ENCODE peak calls at places on chromosome 1, in four cellular contexts. One of them, this sample, is unnamed.

GRCh38 chr1:53982034-53982761 is 35.8 kb downstream of the LDLRAD1 start:
- DNase-seq in HL-60: peak
- DNase-seq in K562: no peak
- DNase-seq in GM12878: no peak
- DNase-seq in this sample: no peak

GRCh38 chr1:60861949-60862346 is 220.4 kb upstream of the NFIA start:
- DNase-seq in HL-60: no peak
- DNase-seq in K562: no peak
- DNase-seq in GM12878: no peak
- DNase-seq in this sample: no peak

GRCh38 chr1:230308039-230308438 is 118.1 kb downstream of the PGBD5 start:
- DNase-seq in HL-60: no peak
- DNase-seq in K562: no peak
- DNase-seq in GM12878: no peak
- DNase-seq in this sample: no peak

GRCh38 chr1:204169871-204170270 is 3.7 kb upstream of the REN start:
- DNase-seq in HL-60: no peak
- DNase-seq in K562: no peak
- DNase-seq in GM12878: no peak
- DNase-seq in this sample: no peak

GRCh38 chr1:200483491-200484143 is 73.8 kb upstream of the ZNF281 start:
- DNase-seq in HL-60: no peak
- DNase-seq in K562: peak
- DNase-seq in GM12878: peak
- DNase-seq in this sample: peak

GRCh38 chr1:83102630-83103071 is 896.3 kb downstream of the TTLL7 start:
- DNase-seq in HL-60: no peak
- DNase-seq in K562: no peak
- DNase-seq in GM12878: no peak
- DNase-seq in this sample: no peak

GRCh38 chr1:61389926-61390845 is 307.8 kb downstream of the NFIA start:
- DNase-seq in HL-60: no peak
- DNase-seq in K562: no peak
- DNase-seq in GM12878: no peak
- DNase-seq in this sample: no peak

GRCh38 chr1:23559985-23560755 is 869 bp upstream of the ID3 start:
- DNase-seq in HL-60: peak
- DNase-seq in K562: no peak
- DNase-seq in GM12878: no peak
- DNase-seq in this sample: no peak

GRCh38 chr1:90335566-90335965 is 340.7 kb downstream of the ZNF326 start:
- DNase-seq in HL-60: no peak
- DNase-seq in K562: no peak
- DNase-seq in GM12878: no peak
- DNase-seq in this sample: no peak

GRCh38 chr1:10777749-10778574 is 18.5 kb downstream of the CASZ1 start:
- DNase-seq in HL-60: no peak
- DNase-seq in K562: no peak
- DNase-seq in GM12878: no peak
- DNase-seq in this sample: no peak

GRCh38 chr1:152486400-152487006 is 24.1 kb upstream of the LCE5A start:
- DNase-seq in HL-60: no peak
- DNase-seq in K562: peak
- DNase-seq in GM12878: no peak
- DNase-seq in this sample: no peak

GRCh38 chr1:18974005-18974404 is 17.5 kb upstream of the IFFO2 start:
- DNase-seq in HL-60: no peak
- DNase-seq in K562: no peak
- DNase-seq in GM12878: no peak
- DNase-seq in this sample: no peak

GRCh38 chr1:156845055-156845952 is 13.6 kb downstream of the INSRR start:
- DNase-seq in HL-60: no peak
- DNase-seq in K562: peak
- DNase-seq in GM12878: no peak
- DNase-seq in this sample: no peak

GRCh38 chr1:226408285-226409184 is 642 bp upstream of the PARP1 start:
- DNase-seq in HL-60: no peak
- DNase-seq in K562: no peak
- DNase-seq in GM12878: no peak
- DNase-seq in this sample: no peak

GRCh38 chr1:30095051-30095450 is 628.3 kb downstream of the MATN1 start:
- DNase-seq in HL-60: no peak
- DNase-seq in K562: no peak
- DNase-seq in GM12878: no peak
- DNase-seq in this sample: no peak

GRCh38 chr1:119251751-119252150 is 111.3 kb upstream of the WARS2 start:
- DNase-seq in HL-60: no peak
- DNase-seq in K562: no peak
- DNase-seq in GM12878: no peak
- DNase-seq in this sample: no peak

GRCh38 chr1:118862755-118863154 is 125.4 kb downstream of the TBX15 start:
- DNase-seq in HL-60: no peak
- DNase-seq in K562: no peak
- DNase-seq in GM12878: no peak
- DNase-seq in this sample: no peak

GRCh38 chr1:8790987-8791386 is 26.5 kb downstream of the RERE start:
- DNase-seq in HL-60: no peak
- DNase-seq in K562: peak
- DNase-seq in GM12878: no peak
- DNase-seq in this sample: no peak

GRCh38 chr1:209086486-209087192 is 496.9 kb upstream of the CAMK1G start:
- DNase-seq in HL-60: no peak
- DNase-seq in K562: no peak
- DNase-seq in GM12878: peak
- DNase-seq in this sample: no peak

GRCh38 chr1:232142403-232143314 is 487.3 kb downstream of the SIPA1L2 start:
- DNase-seq in HL-60: no peak
- DNase-seq in K562: no peak
- DNase-seq in GM12878: no peak
- DNase-seq in this sample: no peak
- TF ChIP-seq SPI1 in HL-60: no peak
- TF ChIP-seq SPI1 in K562: no peak
- TF ChIP-seq SPI1 in GM12878: no peak
- TF ChIP-seq SPI1 in this sample: no peak

DNA sequence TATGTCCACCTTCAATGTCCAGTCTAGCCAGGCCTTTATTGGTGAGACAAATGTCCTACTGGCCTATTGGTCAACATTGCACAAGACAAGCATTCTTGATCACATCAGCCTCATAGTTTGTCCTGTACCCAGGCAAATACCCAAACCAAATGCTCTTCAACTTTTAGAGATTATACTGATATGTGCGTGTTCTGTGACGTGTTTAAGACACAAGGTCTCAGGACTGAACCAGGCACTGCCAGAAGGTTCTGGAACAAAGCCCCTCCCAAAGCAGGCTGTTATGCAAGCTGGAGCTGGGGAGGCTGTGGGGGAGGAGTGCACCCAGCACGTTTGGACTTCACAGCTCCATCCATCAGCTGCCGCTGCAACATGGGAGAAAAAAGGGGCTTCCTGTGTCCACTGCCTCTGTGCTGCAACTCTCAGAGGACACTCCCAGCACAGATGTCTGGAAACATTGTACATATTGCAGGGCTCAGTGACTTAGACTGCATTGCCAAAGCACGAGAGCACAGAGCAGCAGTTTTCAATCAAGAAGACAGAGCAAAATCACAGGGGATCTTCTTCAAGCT is 45.9 kb downstream of the NID1 start:
- DNase-seq in HL-60: no peak
- DNase-seq in K562: no peak
- DNase-seq in GM12878: no peak
- DNase-seq in this sample: no peak
- TF ChIP-seq POLR2AphosphoS5 in HL-60: no peak
- TF ChIP-seq POLR2AphosphoS5 in K562: no peak
- TF ChIP-seq POLR2AphosphoS5 in GM12878: no peak
- TF ChIP-seq POLR2AphosphoS5 in this sample: no peak

GRCh38 chr1:56502700-56503245 is 76.6 kb downstream of the PLPP3 start:
- DNase-seq in HL-60: no peak
- DNase-seq in K562: peak
- DNase-seq in GM12878: no peak
- DNase-seq in this sample: no peak
- TF ChIP-seq SPI1 in HL-60: no peak
- TF ChIP-seq SPI1 in K562: no peak
- TF ChIP-seq SPI1 in GM12878: no peak
- TF ChIP-seq SPI1 in this sample: no peak

DNA sequence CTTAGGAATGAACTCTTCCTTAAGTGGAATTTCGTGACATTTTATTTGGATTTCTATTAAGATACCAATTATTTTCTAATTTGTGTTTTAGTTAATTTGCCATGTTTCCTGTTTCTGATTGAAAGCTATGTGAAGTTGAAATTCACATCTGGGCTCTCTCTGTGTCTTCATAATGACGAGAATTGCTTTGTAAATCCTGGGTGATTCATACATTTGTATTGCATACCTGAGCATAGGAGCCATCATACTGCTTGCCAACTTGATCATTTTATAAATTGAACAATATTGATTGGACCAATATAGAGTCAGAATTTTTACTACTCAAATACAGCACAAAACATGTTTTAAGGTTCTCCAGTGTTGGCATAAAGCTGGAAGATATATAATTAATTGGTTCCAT is 817.9 kb downstream of the BRINP3 start:
- DNase-seq in HL-60: no peak
- DNase-seq in K562: no peak
- DNase-seq in GM12878: no peak
- DNase-seq in this sample: no peak
- TF ChIP-seq POLR2AphosphoS5 in HL-60: no peak
- TF ChIP-seq POLR2AphosphoS5 in K562: no peak
- TF ChIP-seq POLR2AphosphoS5 in GM12878: no peak
- TF ChIP-seq POLR2AphosphoS5 in this sample: no peak

DNA sequence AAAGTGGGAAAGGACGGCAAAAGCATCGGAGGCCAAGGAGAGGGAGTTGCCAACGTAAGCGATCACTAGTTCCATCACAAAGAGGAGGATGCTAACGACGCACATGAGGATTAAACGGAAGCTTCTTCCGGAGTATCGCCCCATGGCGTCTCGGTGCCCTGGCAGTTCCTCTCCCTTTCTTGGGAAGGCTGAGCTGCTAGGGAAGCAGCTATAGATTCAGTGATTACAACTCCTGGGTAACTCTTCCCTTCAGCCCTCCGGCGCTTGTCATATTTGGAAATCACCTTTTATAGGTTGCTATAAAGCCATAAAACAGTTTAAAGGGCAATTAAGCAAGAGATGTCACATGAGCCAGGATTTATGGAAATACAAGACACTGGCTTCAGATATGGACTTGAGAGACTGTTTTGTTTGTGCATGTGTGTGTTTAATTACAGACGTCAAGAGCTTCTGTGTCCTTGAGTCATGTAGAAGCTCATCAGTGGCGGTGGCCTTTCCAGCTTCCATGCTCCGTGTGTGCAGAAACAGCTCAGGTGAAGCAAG is 30.6 kb upstream of the SLC30A10 start:
- DNase-seq in HL-60: no peak
- DNase-seq in K562: no peak
- DNase-seq in GM12878: no peak
- DNase-seq in this sample: no peak
- TF ChIP-seq SPI1 in HL-60: no peak
- TF ChIP-seq SPI1 in K562: no peak
- TF ChIP-seq SPI1 in GM12878: no peak
- TF ChIP-seq SPI1 in this sample: no peak

GRCh38 chr1:12167493-12168429 is 970 bp downstream of the TNFRSF1B start:
- DNase-seq in HL-60: no peak
- DNase-seq in K562: peak
- DNase-seq in GM12878: no peak
- DNase-seq in this sample: no peak
- TF ChIP-seq POLR2AphosphoS5 in HL-60: peak
- TF ChIP-seq POLR2AphosphoS5 in K562: peak
- TF ChIP-seq POLR2AphosphoS5 in GM12878: no peak
- TF ChIP-seq POLR2AphosphoS5 in this sample: no peak

GRCh38 chr1:50493710-50494109 is 70.5 kb upstream of the DMRTA2 start:
- DNase-seq in HL-60: no peak
- DNase-seq in K562: no peak
- DNase-seq in GM12878: no peak
- DNase-seq in this sample: no peak

GRCh38 chr1:50490640-50491039 is 67.4 kb upstream of the DMRTA2 start:
- DNase-seq in HL-60: no peak
- DNase-seq in K562: no peak
- DNase-seq in GM12878: no peak
- DNase-seq in this sample: no peak

GRCh38 chr1:50491142-50491541 is 67.9 kb upstream of the DMRTA2 start:
- DNase-seq in HL-60: no peak
- DNase-seq in K562: no peak
- DNase-seq in GM12878: no peak
- DNase-seq in this sample: no peak

GRCh38 chr1:50488876-50489275 is 65.6 kb upstream of the DMRTA2 start:
- DNase-seq in HL-60: no peak
- DNase-seq in K562: no peak
- DNase-seq in GM12878: no peak
- DNase-seq in this sample: no peak

DNA sequence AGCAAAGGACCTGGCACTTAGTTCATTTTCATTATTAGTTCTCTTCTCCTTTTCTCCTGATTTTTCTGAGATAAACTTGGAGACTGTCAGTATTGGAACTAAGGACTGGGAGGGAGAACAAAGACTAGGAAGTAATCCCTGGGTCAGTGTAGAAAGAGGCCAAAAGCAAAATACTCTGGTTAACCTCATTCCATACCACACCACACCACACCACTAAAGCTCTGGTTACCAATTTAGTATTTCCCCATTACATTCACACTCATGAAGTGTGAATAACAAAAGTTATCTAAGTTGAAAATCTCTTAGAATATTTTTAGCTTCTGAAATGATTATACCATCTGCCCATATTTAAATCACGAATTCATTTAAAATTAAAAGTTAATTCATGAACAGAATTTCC is 68.9 kb upstream of the DMRTA2 start:
- DNase-seq in HL-60: no peak
- DNase-seq in K562: no peak
- DNase-seq in GM12878: no peak
- DNase-seq in this sample: no peak
- TF ChIP-seq SPI1 in HL-60: no peak
- TF ChIP-seq SPI1 in K562: no peak
- TF ChIP-seq SPI1 in GM12878: no peak
- TF ChIP-seq SPI1 in this sample: no peak

GRCh38 chr1:57485643-57486042 is 61.8 kb upstream of the DAB1 start:
- DNase-seq in HL-60: no peak
- DNase-seq in K562: no peak
- DNase-seq in GM12878: no peak
- DNase-seq in this sample: no peak

GRCh38 chr1:57489342-57490036 is 65.6 kb upstream of the DAB1 start:
- DNase-seq in HL-60: no peak
- DNase-seq in K562: no peak
- DNase-seq in GM12878: no peak
- DNase-seq in this sample: no peak

GRCh38 chr1:57483954-57484353 is 60.1 kb upstream of the DAB1 start:
- DNase-seq in HL-60: no peak
- DNase-seq in K562: no peak
- DNase-seq in GM12878: no peak
- DNase-seq in this sample: no peak
- TF ChIP-seq POLR2AphosphoS5 in HL-60: no peak
- TF ChIP-seq POLR2AphosphoS5 in K562: no peak
- TF ChIP-seq POLR2AphosphoS5 in GM12878: no peak
- TF ChIP-seq POLR2AphosphoS5 in this sample: no peak

This sample was measured in GM12891.